ENCODE peak calls at places on chromosomes 12 and 14, in eight cellular contexts. One of them, this sample, is unnamed.

GRCh38 chr12:84950971-84951546 is 38.5 kb upstream of the SLC6A15 start:
- DNase-seq in colonic mucosa: no peak
- DNase-seq in neural progenitor cell: no peak
- DNase-seq in IMR-90: no peak
- DNase-seq in naive thymus-derived CD4-positive, alpha-beta T cell: no peak
- DNase-seq in mesendoderm: no peak
- DNase-seq in heart right ventricle: no peak
- DNase-seq in body of pancreas: no peak
- DNase-seq in this sample: no peak

GRCh38 chr12:99658950-99659349 is 11.4 kb downstream of the GARIN6 start:
- DNase-seq in body of pancreas: no peak
- DNase-seq in naive thymus-derived CD4-positive, alpha-beta T cell: no peak
- DNase-seq in colonic mucosa: no peak
- DNase-seq in mesendoderm: no peak
- DNase-seq in IMR-90: no peak
- DNase-seq in heart right ventricle: no peak
- DNase-seq in neural progenitor cell: no peak
- DNase-seq in this sample: no peak

GRCh38 chr12:123329799-123330198 is 34.8 kb downstream of the SBNO1 start:
- DNase-seq in naive thymus-derived CD4-positive, alpha-beta T cell: no peak
- DNase-seq in IMR-90: no peak
- DNase-seq in body of pancreas: no peak
- DNase-seq in colonic mucosa: no peak
- DNase-seq in mesendoderm: no peak
- DNase-seq in neural progenitor cell: no peak
- DNase-seq in heart right ventricle: no peak
- DNase-seq in this sample: no peak

GRCh38 chr14:54567634-54568561 is 970 bp downstream of the SAMD4A start:
- DNase-seq in mesendoderm: peak
- DNase-seq in neural progenitor cell: peak
- DNase-seq in heart right ventricle: peak
- DNase-seq in colonic mucosa: peak
- DNase-seq in naive thymus-derived CD4-positive, alpha-beta T cell: peak
- DNase-seq in body of pancreas: peak
- DNase-seq in IMR-90: no peak
- DNase-seq in this sample: peak

GRCh38 chr12:27517532-27517931 is 6.5 kb upstream of the PPFIBP1 start:
- DNase-seq in colonic mucosa: no peak
- DNase-seq in body of pancreas: no peak
- DNase-seq in naive thymus-derived CD4-positive, alpha-beta T cell: no peak
- DNase-seq in IMR-90: no peak
- DNase-seq in heart right ventricle: no peak
- DNase-seq in neural progenitor cell: no peak
- DNase-seq in mesendoderm: no peak
- DNase-seq in this sample: no peak

GRCh38 chr12:21566223-21566906 is 38.3 kb downstream of the GYS2 start:
- DNase-seq in body of pancreas: no peak
- DNase-seq in IMR-90: no peak
- DNase-seq in mesendoderm: no peak
- DNase-seq in neural progenitor cell: no peak
- DNase-seq in naive thymus-derived CD4-positive, alpha-beta T cell: no peak
- DNase-seq in heart right ventricle: no peak
- DNase-seq in colonic mucosa: no peak
- DNase-seq in this sample: no peak

GRCh38 chr12:52338241-52338960 is 17.2 kb upstream of the KRT83 start:
- DNase-seq in heart right ventricle: no peak
- DNase-seq in neural progenitor cell: no peak
- DNase-seq in IMR-90: no peak
- DNase-seq in mesendoderm: no peak
- DNase-seq in colonic mucosa: no peak
- DNase-seq in naive thymus-derived CD4-positive, alpha-beta T cell: no peak
- DNase-seq in body of pancreas: no peak
- DNase-seq in this sample: peak

GRCh38 chr14:66284346-66284745 is 201.8 kb upstream of the CCDC196 start:
- DNase-seq in mesendoderm: peak
- DNase-seq in heart right ventricle: no peak
- DNase-seq in IMR-90: peak
- DNase-seq in naive thymus-derived CD4-positive, alpha-beta T cell: no peak
- DNase-seq in body of pancreas: no peak
- DNase-seq in colonic mucosa: no peak
- DNase-seq in neural progenitor cell: no peak
- DNase-seq in this sample: no peak

GRCh38 chr14:90574640-90575131 is 177.9 kb downstream of the CALM1 start:
- DNase-seq in naive thymus-derived CD4-positive, alpha-beta T cell: no peak
- DNase-seq in body of pancreas: no peak
- DNase-seq in IMR-90: no peak
- DNase-seq in mesendoderm: no peak
- DNase-seq in heart right ventricle: peak
- DNase-seq in colonic mucosa: no peak
- DNase-seq in neural progenitor cell: no peak
- DNase-seq in this sample: no peak

GRCh38 chr12:12032771-12033588 is 37.8 kb upstream of the BCL2L14 start:
- DNase-seq in body of pancreas: peak
- DNase-seq in colonic mucosa: peak
- DNase-seq in naive thymus-derived CD4-positive, alpha-beta T cell: peak
- DNase-seq in heart right ventricle: peak
- DNase-seq in neural progenitor cell: peak
- DNase-seq in IMR-90: peak
- DNase-seq in mesendoderm: peak
- DNase-seq in this sample: peak

GRCh38 chr12:107619831-107620230 is 65.8 kb upstream of the PWP1 start:
- DNase-seq in heart right ventricle: no peak
- DNase-seq in colonic mucosa: no peak
- DNase-seq in mesendoderm: no peak
- DNase-seq in IMR-90: no peak
- DNase-seq in body of pancreas: no peak
- DNase-seq in naive thymus-derived CD4-positive, alpha-beta T cell: no peak
- DNase-seq in neural progenitor cell: no peak
- DNase-seq in this sample: no peak

GRCh38 chr14:34224221-34224620 is 237.8 kb downstream of the SPTSSA start:
- DNase-seq in heart right ventricle: no peak
- DNase-seq in colonic mucosa: no peak
- DNase-seq in neural progenitor cell: no peak
- DNase-seq in body of pancreas: no peak
- DNase-seq in mesendoderm: no peak
- DNase-seq in IMR-90: no peak
- DNase-seq in naive thymus-derived CD4-positive, alpha-beta T cell: no peak
- DNase-seq in this sample: peak
- H3K27ac ChIP-seq in heart right ventricle: no peak
- H3K27ac ChIP-seq in colonic mucosa: no peak
- H3K27ac ChIP-seq in neural progenitor cell: no peak
- H3K27ac ChIP-seq in body of pancreas: no peak
- H3K27ac ChIP-seq in mesendoderm: no peak
- H3K27ac ChIP-seq in IMR-90: no peak
- H3K27ac ChIP-seq in naive thymus-derived CD4-positive, alpha-beta T cell: no peak
- H3K27ac ChIP-seq in this sample: no peak

DNA sequence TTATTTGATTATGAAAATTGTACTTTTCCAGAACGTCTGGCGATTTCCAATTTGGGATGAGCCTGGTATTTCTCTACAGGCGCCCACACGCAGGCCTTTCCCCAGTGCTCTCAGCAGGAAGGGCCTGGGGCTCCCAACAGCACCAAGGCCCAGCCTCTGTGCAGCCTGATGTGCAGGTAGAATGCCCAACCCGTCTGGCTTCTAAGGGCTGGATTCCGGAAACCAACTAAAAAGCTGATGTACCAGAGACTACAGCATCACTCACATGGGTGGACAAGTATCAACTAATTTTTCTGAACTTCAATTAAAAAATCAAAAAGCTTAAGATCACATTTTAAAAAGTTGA is 25.8 kb downstream of the CDC42BPB start:
- DNase-seq in colonic mucosa: no peak
- DNase-seq in heart right ventricle: no peak
- DNase-seq in mesendoderm: no peak
- DNase-seq in naive thymus-derived CD4-positive, alpha-beta T cell: no peak
- DNase-seq in body of pancreas: no peak
- DNase-seq in IMR-90: no peak
- DNase-seq in neural progenitor cell: no peak
- DNase-seq in this sample: no peak
- H3K27ac ChIP-seq in colonic mucosa: peak
- H3K27ac ChIP-seq in heart right ventricle: no peak
- H3K27ac ChIP-seq in mesendoderm: no peak
- H3K27ac ChIP-seq in naive thymus-derived CD4-positive, alpha-beta T cell: no peak
- H3K27ac ChIP-seq in body of pancreas: no peak
- H3K27ac ChIP-seq in IMR-90: peak
- H3K27ac ChIP-seq in neural progenitor cell: no peak
- H3K27ac ChIP-seq in this sample: no peak

DNA sequence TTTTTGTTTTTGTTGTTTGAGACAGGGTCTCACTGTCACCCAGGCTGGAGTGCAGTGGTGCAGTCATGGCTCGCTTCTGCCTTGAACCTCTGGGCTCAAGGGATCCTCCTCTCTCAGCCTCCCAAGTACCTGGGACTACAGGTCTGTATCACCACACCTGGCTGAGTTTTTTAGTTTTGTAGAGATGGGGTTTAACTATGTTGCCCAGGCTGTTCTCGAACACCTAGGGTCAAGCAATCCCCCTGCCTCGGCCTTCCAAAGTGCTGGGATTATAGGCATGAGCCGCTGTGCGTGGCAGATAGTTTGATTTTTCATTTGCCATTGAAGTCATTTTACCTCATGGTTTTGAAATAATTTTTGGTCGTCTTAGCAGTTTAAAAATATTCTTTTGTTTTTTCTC is 94.3 kb upstream of the EIF5 start:
- DNase-seq in heart right ventricle: no peak
- DNase-seq in IMR-90: no peak
- DNase-seq in naive thymus-derived CD4-positive, alpha-beta T cell: no peak
- DNase-seq in colonic mucosa: no peak
- DNase-seq in body of pancreas: no peak
- DNase-seq in neural progenitor cell: no peak
- DNase-seq in mesendoderm: no peak
- DNase-seq in this sample: no peak
- H3K27ac ChIP-seq in heart right ventricle: no peak
- H3K27ac ChIP-seq in IMR-90: no peak
- H3K27ac ChIP-seq in naive thymus-derived CD4-positive, alpha-beta T cell: no peak
- H3K27ac ChIP-seq in colonic mucosa: no peak
- H3K27ac ChIP-seq in body of pancreas: no peak
- H3K27ac ChIP-seq in neural progenitor cell: no peak
- H3K27ac ChIP-seq in mesendoderm: no peak
- H3K27ac ChIP-seq in this sample: no peak

GRCh38 chr14:36221097-36221496 is 44.6 kb upstream of the PTCSC3 start:
- DNase-seq in colonic mucosa: no peak
- DNase-seq in neural progenitor cell: peak
- DNase-seq in body of pancreas: no peak
- DNase-seq in naive thymus-derived CD4-positive, alpha-beta T cell: no peak
- DNase-seq in mesendoderm: peak
- DNase-seq in IMR-90: no peak
- DNase-seq in heart right ventricle: no peak
- DNase-seq in this sample: no peak

GRCh38 chr14:36224176-36224575 is 47.7 kb upstream of the PTCSC3 start:
- DNase-seq in colonic mucosa: no peak
- DNase-seq in heart right ventricle: no peak
- DNase-seq in naive thymus-derived CD4-positive, alpha-beta T cell: no peak
- DNase-seq in neural progenitor cell: no peak
- DNase-seq in IMR-90: no peak
- DNase-seq in body of pancreas: no peak
- DNase-seq in mesendoderm: no peak
- DNase-seq in this sample: no peak

GRCh38 chr14:36223558-36223957 is 47.0 kb upstream of the PTCSC3 start:
- DNase-seq in colonic mucosa: no peak
- DNase-seq in mesendoderm: no peak
- DNase-seq in heart right ventricle: no peak
- DNase-seq in neural progenitor cell: no peak
- DNase-seq in body of pancreas: no peak
- DNase-seq in IMR-90: no peak
- DNase-seq in naive thymus-derived CD4-positive, alpha-beta T cell: no peak
- DNase-seq in this sample: no peak

GRCh38 chr14:36222337-36222736 is 45.8 kb upstream of the PTCSC3 start:
- DNase-seq in mesendoderm: no peak
- DNase-seq in neural progenitor cell: no peak
- DNase-seq in IMR-90: no peak
- DNase-seq in colonic mucosa: no peak
- DNase-seq in naive thymus-derived CD4-positive, alpha-beta T cell: no peak
- DNase-seq in body of pancreas: no peak
- DNase-seq in heart right ventricle: no peak
- DNase-seq in this sample: no peak

GRCh38 chr14:36222952-36223468 is 46.5 kb upstream of the PTCSC3 start:
- DNase-seq in colonic mucosa: no peak
- DNase-seq in body of pancreas: no peak
- DNase-seq in IMR-90: peak
- DNase-seq in naive thymus-derived CD4-positive, alpha-beta T cell: no peak
- DNase-seq in mesendoderm: no peak
- DNase-seq in neural progenitor cell: no peak
- DNase-seq in heart right ventricle: no peak
- DNase-seq in this sample: no peak
- H3K27ac ChIP-seq in colonic mucosa: no peak
- H3K27ac ChIP-seq in body of pancreas: no peak
- H3K27ac ChIP-seq in IMR-90: no peak
- H3K27ac ChIP-seq in naive thymus-derived CD4-positive, alpha-beta T cell: no peak
- H3K27ac ChIP-seq in mesendoderm: no peak
- H3K27ac ChIP-seq in neural progenitor cell: no peak
- H3K27ac ChIP-seq in heart right ventricle: no peak
- H3K27ac ChIP-seq in this sample: no peak

DNA sequence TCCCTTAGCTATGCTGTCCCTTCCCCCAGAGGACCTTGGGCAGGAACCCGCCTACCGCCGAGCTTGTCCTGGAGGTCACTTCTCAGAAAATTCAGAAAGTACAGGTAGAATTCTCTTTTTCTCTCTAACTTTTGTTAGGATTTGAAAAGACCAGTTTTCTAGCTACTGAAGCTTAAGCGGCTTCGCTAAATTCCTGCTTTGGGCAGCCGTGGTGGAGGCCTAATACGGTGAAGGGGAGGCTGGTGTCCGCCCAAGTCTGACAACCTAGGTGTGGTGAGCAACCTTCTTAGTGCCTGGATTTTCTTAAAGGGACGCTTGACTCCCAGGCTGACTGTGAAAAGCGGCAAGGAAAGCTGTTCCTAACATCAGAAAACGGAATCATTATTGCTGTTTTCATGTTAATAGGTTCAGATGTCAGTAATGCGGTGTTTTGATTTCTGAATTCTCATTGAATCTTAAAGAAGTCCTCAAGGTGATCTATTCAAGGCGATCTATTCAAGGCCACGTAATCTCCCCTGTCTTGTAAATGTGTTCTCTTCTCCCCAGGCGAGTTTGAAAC is 835 bp downstream of the FGD4 start:
- DNase-seq in IMR-90: no peak
- DNase-seq in colonic mucosa: peak
- DNase-seq in naive thymus-derived CD4-positive, alpha-beta T cell: no peak
- DNase-seq in mesendoderm: peak
- DNase-seq in neural progenitor cell: peak
- DNase-seq in body of pancreas: peak
- DNase-seq in heart right ventricle: no peak
- DNase-seq in this sample: peak
- H3K27ac ChIP-seq in IMR-90: no peak
- H3K27ac ChIP-seq in colonic mucosa: peak
- H3K27ac ChIP-seq in naive thymus-derived CD4-positive, alpha-beta T cell: no peak
- H3K27ac ChIP-seq in mesendoderm: peak
- H3K27ac ChIP-seq in neural progenitor cell: peak
- H3K27ac ChIP-seq in body of pancreas: peak
- H3K27ac ChIP-seq in heart right ventricle: peak
- H3K27ac ChIP-seq in this sample: no peak

This sample was measured in SJCRH30.